ENCODE peak calls at places on chromosomes 6 and 20, in four cellular contexts. One of them, this sample, is unnamed.

GRCh38 chr6:1906625-1907024 is 296.9 kb downstream of the FOXC1 start:
- DNase-seq in GM12878: no peak
- DNase-seq in HepG2: no peak
- DNase-seq in K562: no peak
- DNase-seq in this sample: no peak

GRCh38 chr6:148693882-148694484 is 52.8 kb upstream of the UST start:
- DNase-seq in GM12878: no peak
- DNase-seq in HepG2: no peak
- DNase-seq in K562: no peak
- DNase-seq in this sample: no peak

GRCh38 chr6:109791301-109791700 is 100.2 kb downstream of the FIG4 start:
- DNase-seq in GM12878: no peak
- DNase-seq in HepG2: no peak
- DNase-seq in K562: no peak
- DNase-seq in this sample: no peak

GRCh38 chr6:111573892-111574800 is 31.5 kb downstream of the TRAF3IP2 start:
- DNase-seq in GM12878: no peak
- DNase-seq in HepG2: no peak
- DNase-seq in K562: no peak
- DNase-seq in this sample: no peak

GRCh38 chr20:38127011-38127621 is 38.0 kb downstream of the TGM2 start:
- DNase-seq in GM12878: no peak
- DNase-seq in HepG2: no peak
- DNase-seq in K562: peak
- DNase-seq in this sample: no peak

GRCh38 chr6:131135244-131136020 is at the start of gene AKAP7:
- DNase-seq in GM12878: no peak
- DNase-seq in HepG2: peak
- DNase-seq in K562: peak
- DNase-seq in this sample: peak

GRCh38 chr6:106974337-106974998 is at the start of gene CD24:
- DNase-seq in GM12878: no peak
- DNase-seq in HepG2: no peak
- DNase-seq in K562: peak
- DNase-seq in this sample: peak

GRCh38 chr6:164415832-164416563 is 893.4 kb downstream of the C6orf118 start:
- DNase-seq in GM12878: no peak
- DNase-seq in HepG2: no peak
- DNase-seq in K562: no peak
- DNase-seq in this sample: no peak

GRCh38 chr6:95413789-95414188 is 163.5 kb upstream of the MANEA start:
- DNase-seq in GM12878: no peak
- DNase-seq in HepG2: no peak
- DNase-seq in K562: no peak
- DNase-seq in this sample: no peak

GRCh38 chr6:42819803-42820508 is 38.1 kb downstream of the BICRAL start:
- DNase-seq in GM12878: no peak
- DNase-seq in HepG2: peak
- DNase-seq in K562: peak
- DNase-seq in this sample: peak

GRCh38 chr6:27839303-27840081 is 72.7 kb downstream of the OR2B2 start:
- DNase-seq in GM12878: no peak
- DNase-seq in HepG2: peak
- DNase-seq in K562: no peak
- DNase-seq in this sample: peak

GRCh38 chr20:58847483-58847882 is 3.2 kb downstream of the GNAS-AS1 start:
- DNase-seq in GM12878: no peak
- DNase-seq in HepG2: no peak
- DNase-seq in K562: no peak
- DNase-seq in this sample: no peak

GRCh38 chr6:126821706-126822105 is 296.8 kb upstream of the RSPO3 start:
- DNase-seq in GM12878: no peak
- DNase-seq in HepG2: no peak
- DNase-seq in K562: no peak
- DNase-seq in this sample: no peak

GRCh38 chr6:170388113-170388512 is 81.6 kb downstream of the FAM120B start:
- DNase-seq in GM12878: no peak
- DNase-seq in HepG2: no peak
- DNase-seq in K562: no peak
- DNase-seq in this sample: peak

GRCh38 chr6:37020426-37021211 is 15.2 kb downstream of the FGD2 start:
- DNase-seq in GM12878: no peak
- DNase-seq in HepG2: no peak
- DNase-seq in K562: no peak
- DNase-seq in this sample: no peak

GRCh38 chr6:66522864-66523263 is 815.8 kb upstream of the EYS start:
- DNase-seq in GM12878: no peak
- DNase-seq in HepG2: no peak
- DNase-seq in K562: no peak
- DNase-seq in this sample: no peak

GRCh38 chr6:31143148-31143547 is 4.3 kb upstream of the PSORS1C2 start:
- DNase-seq in GM12878: no peak
- DNase-seq in HepG2: no peak
- DNase-seq in K562: no peak
- DNase-seq in this sample: no peak

GRCh38 chr6:143598466-143599080 is 79.2 kb upstream of the PHACTR2 start:
- DNase-seq in GM12878: no peak
- DNase-seq in HepG2: no peak
- DNase-seq in K562: no peak
- DNase-seq in this sample: no peak

GRCh38 chr6:168709440-168709839 is 268.5 kb downstream of the SMOC2 start:
- DNase-seq in GM12878: no peak
- DNase-seq in HepG2: no peak
- DNase-seq in K562: no peak
- DNase-seq in this sample: no peak

GRCh38 chr20:59948212-59948611 is 8.0 kb downstream of the FAM217B start:
- DNase-seq in GM12878: no peak
- DNase-seq in HepG2: no peak
- DNase-seq in K562: no peak
- DNase-seq in this sample: no peak

GRCh38 chr6:16749516-16750485 is 11.5 kb downstream of the ATXN1 start:
- DNase-seq in GM12878: no peak
- DNase-seq in HepG2: no peak
- DNase-seq in K562: no peak
- DNase-seq in this sample: no peak

GRCh38 chr6:39755231-39755630 is 30.0 kb upstream of the KIF6 start:
- DNase-seq in GM12878: no peak
- DNase-seq in HepG2: no peak
- DNase-seq in K562: no peak
- DNase-seq in this sample: no peak

GRCh38 chr20:6660441-6660840 is 107.0 kb upstream of the BMP2 start:
- DNase-seq in GM12878: no peak
- DNase-seq in HepG2: no peak
- DNase-seq in K562: no peak
- DNase-seq in this sample: no peak

GRCh38 chr6:153449279-153449678 is 318.2 kb upstream of the RGS17 start:
- DNase-seq in GM12878: no peak
- DNase-seq in HepG2: no peak
- DNase-seq in K562: no peak
- DNase-seq in this sample: no peak

GRCh38 chr6:89411019-89411268 is 1.1 kb downstream of the RRAGD start:
- DNase-seq in GM12878: no peak
- DNase-seq in HepG2: no peak
- DNase-seq in K562: no peak
- DNase-seq in this sample: peak

GRCh38 chr20:59006864-59007757 is at the start of gene CTSZ:
- DNase-seq in GM12878: no peak
- DNase-seq in HepG2: no peak
- DNase-seq in K562: peak
- DNase-seq in this sample: no peak

GRCh38 chr6:158666637-158667359 is 16.9 kb downstream of the SYTL3 start:
- DNase-seq in GM12878: no peak
- DNase-seq in HepG2: no peak
- DNase-seq in K562: no peak
- DNase-seq in this sample: no peak

GRCh38 chr20:2874456-2874855 is 1.2 kb downstream of the PTPRA start:
- DNase-seq in GM12878: no peak
- DNase-seq in HepG2: no peak
- DNase-seq in K562: no peak
- DNase-seq in this sample: no peak

GRCh38 chr6:116876635-116877611 is at the start of gene RFX6:
- DNase-seq in GM12878: no peak
- DNase-seq in HepG2: no peak
- DNase-seq in K562: peak
- DNase-seq in this sample: peak

GRCh38 chr6:37141291-37142046 is 28.5 kb upstream of the PIM1 start:
- DNase-seq in GM12878: no peak
- DNase-seq in HepG2: no peak
- DNase-seq in K562: no peak
- DNase-seq in this sample: no peak

GRCh38 chr6:75094614-75095321 is 111.1 kb downstream of the COL12A1 start:
- DNase-seq in GM12878: no peak
- DNase-seq in HepG2: no peak
- DNase-seq in K562: no peak
- DNase-seq in this sample: no peak

GRCh38 chr6:45630801-45631200 is 253.1 kb upstream of the SUPT3H start:
- DNase-seq in GM12878: no peak
- DNase-seq in HepG2: no peak
- DNase-seq in K562: no peak
- DNase-seq in this sample: no peak

GRCh38 chr6:45624228-45624627 is 246.5 kb upstream of the SUPT3H start:
- DNase-seq in GM12878: no peak
- DNase-seq in HepG2: no peak
- DNase-seq in K562: no peak
- DNase-seq in this sample: no peak

GRCh38 chr6:45630314-45630713 is 252.6 kb upstream of the SUPT3H start:
- DNase-seq in GM12878: no peak
- DNase-seq in HepG2: no peak
- DNase-seq in K562: no peak
- DNase-seq in this sample: no peak

GRCh38 chr6:45625191-45625664 is 247.5 kb upstream of the SUPT3H start:
- DNase-seq in GM12878: no peak
- DNase-seq in HepG2: no peak
- DNase-seq in K562: no peak
- DNase-seq in this sample: no peak

DNA sequence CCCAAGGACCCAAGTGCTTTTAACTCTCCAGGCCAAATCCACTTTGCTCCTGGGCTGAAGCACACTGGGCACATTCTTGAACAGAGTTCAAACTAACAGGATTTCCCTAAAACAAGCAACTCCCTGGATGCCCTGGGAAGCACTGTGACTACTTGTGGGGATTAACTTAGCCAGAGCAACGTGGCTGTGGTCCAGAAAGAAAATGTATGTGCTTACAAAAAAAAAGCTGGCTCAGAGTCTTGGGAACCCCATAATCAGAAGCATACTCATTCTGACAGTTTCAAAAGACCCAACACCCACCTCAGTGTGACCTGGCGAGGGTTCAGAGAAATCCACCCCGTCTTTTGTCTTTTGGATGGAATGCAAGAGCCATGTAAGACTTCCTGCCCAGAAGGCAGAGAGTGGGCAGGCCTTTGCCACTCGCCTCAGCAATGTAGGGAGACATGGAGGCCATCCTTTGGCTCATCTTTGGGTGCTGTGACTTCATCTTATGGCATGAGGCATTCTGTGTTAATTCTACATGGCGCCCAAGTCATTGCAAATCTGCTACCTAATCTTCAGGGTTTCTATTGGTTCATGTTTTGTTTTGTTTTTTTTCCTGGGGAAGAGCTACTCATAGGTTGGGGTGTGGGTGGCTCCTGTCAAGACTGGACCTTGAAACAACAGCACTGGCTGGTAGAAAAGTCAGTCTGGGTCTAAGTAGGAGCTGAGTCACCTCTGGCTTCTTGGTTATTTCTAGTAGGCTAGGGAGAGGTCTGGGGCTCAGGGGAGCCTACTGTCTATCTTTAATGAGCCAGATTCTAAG is 248.6 kb upstream of the SUPT3H start:
- DNase-seq in GM12878: no peak
- DNase-seq in HepG2: no peak
- DNase-seq in K562: no peak
- DNase-seq in this sample: no peak
- TF ChIP-seq NFIC in GM12878: no peak
- TF ChIP-seq NFIC in HepG2: no peak
- TF ChIP-seq NFIC in K562: no peak
- TF ChIP-seq NFIC in this sample: peak

GRCh38 chr6:71482742-71483141 is 194.1 kb downstream of the OGFRL1 start:
- DNase-seq in GM12878: no peak
- DNase-seq in HepG2: no peak
- DNase-seq in K562: no peak
- DNase-seq in this sample: no peak
- H2AFZ ChIP-seq in GM12878: no peak
- H2AFZ ChIP-seq in HepG2: no peak
- H2AFZ ChIP-seq in K562: no peak
- H2AFZ ChIP-seq in this sample: no peak

DNA sequence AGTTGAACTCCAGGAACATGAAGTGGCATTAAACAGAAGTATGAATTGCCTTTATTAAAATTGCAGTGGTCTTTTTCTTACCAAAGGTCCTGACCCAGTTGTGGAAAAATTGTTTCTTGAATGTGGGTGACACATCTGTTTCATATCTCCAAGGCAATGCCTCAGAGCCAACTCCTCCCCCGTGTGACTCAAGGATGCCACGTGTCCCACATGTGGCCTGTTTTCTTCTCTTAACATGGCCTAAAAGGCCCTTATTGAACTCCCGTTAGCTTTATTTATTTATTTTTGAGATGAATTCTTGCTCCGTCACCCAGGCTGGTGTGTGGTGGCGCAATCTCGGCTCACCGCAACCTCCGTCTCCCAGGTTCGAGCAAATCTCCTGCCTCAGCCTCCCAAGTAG is 128.4 kb upstream of the ESR1 start:
- DNase-seq in GM12878: no peak
- DNase-seq in HepG2: no peak
- DNase-seq in K562: no peak
- DNase-seq in this sample: no peak
- TF ChIP-seq NFIC in GM12878: no peak
- TF ChIP-seq NFIC in HepG2: no peak
- TF ChIP-seq NFIC in K562: no peak
- TF ChIP-seq NFIC in this sample: no peak

GRCh38 chr20:57480444-57481152 is 44.3 kb downstream of the CTCFL start:
- DNase-seq in GM12878: peak
- DNase-seq in HepG2: no peak
- DNase-seq in K562: no peak
- DNase-seq in this sample: no peak
- H2AFZ ChIP-seq in GM12878: peak
- H2AFZ ChIP-seq in HepG2: no peak
- H2AFZ ChIP-seq in K562: peak
- H2AFZ ChIP-seq in this sample: no peak

GRCh38 chr6:10033223-10033829 is 381.5 kb downstream of the TFAP2A start:
- DNase-seq in GM12878: no peak
- DNase-seq in HepG2: peak
- DNase-seq in K562: no peak
- DNase-seq in this sample: no peak
- TF ChIP-seq NFIC in GM12878: no peak
- TF ChIP-seq NFIC in HepG2: no peak
- TF ChIP-seq NFIC in K562: no peak
- TF ChIP-seq NFIC in this sample: no peak